ENCODE peak calls at places on chromosomes 2 and 18, in six cellular contexts. O is K562, P is endothelial cell of umbilical vein, K is left ventricle myocardium inferior, I is colonic mucosa, W is hepatocyte. F is an unnamed sample. For H3K36me3, the result is how much of the 10 kb centered on the place peaks cover.

GRCh38 chr18:78926243-78926615 is 53.4 kb upstream of the SALL3 start:
- DNase-seq in P (no peak), I (no peak), O (no peak), W (no peak), K (no peak), F (no peak)

GRCh38 chr18:55878224-55878623 is 290.2 kb upstream of the TCF4 start:
- DNase-seq in O (no peak), P (no peak), I (no peak), K (no peak), W (no peak), F (no peak)

GRCh38 chr2:96157649-96158553 is 12.7 kb upstream of the DUSP2 start:
- DNase-seq in P (no peak), I (no peak), W (no peak), K (no peak), O (peak), F (no peak)

GRCh38 chr2:103208916-103209315 is 447.1 kb downstream of the TMEM182 start:
- DNase-seq in K (no peak), W (no peak), P (no peak), I (no peak), O (no peak), F (no peak)

GRCh38 chr18:57087985-57088384 is 58.9 kb upstream of the BOD1L2 start:
- DNase-seq in W (peak), P (no peak), I (no peak), K (no peak), O (no peak), F (peak)

GRCh38 chr2:80499095-80499494 is 194.5 kb upstream of the LRRTM1 start:
- DNase-seq in O (no peak), K (no peak), W (peak), I (peak), P (no peak), F (peak)

GRCh38 chr18:33446604-33447003 is 6.1 kb upstream of the CCDC178 start:
- DNase-seq in I (no peak), K (no peak), P (no peak), W (no peak), O (no peak), F (peak)

GRCh38 chr2:70703900-70704549 is 64.0 kb downstream of the ADD2 start:
- DNase-seq in W (no peak), P (no peak), I (no peak), K (no peak), O (peak), F (no peak)

GRCh38 chr2:237321746-237322145 is 92.2 kb downstream of the COL6A3 start:
- DNase-seq in O (no peak), W (no peak), P (no peak), I (no peak), K (no peak), F (no peak)

GRCh38 chr2:79935771-79936657 is 368.5 kb downstream of the LRRTM1 start:
- DNase-seq in O (peak), P (peak), W (peak), I (peak), K (peak), F (peak)

GRCh38 chr2:37816036-37816435 is 109.1 kb upstream of the RMDN2 start:
- DNase-seq in I (no peak), W (no peak), P (no peak), O (no peak), K (no peak), F (no peak)

GRCh38 chr2:37812414-37812813 is 112.7 kb upstream of the RMDN2 start:
- DNase-seq in P (no peak), K (no peak), O (no peak), W (no peak), I (no peak), F (no peak)

GRCh38 chr2:37812941-37813730 is 112.0 kb upstream of the RMDN2 start:
- DNase-seq in K (no peak), W (no peak), O (no peak), I (no peak), P (no peak), F (no peak)

GRCh38 chr2:37809525-37809924 is 115.6 kb upstream of the RMDN2 start:
- DNase-seq in I (no peak), O (no peak), K (no peak), P (peak), W (peak), F (peak)

DNA sequence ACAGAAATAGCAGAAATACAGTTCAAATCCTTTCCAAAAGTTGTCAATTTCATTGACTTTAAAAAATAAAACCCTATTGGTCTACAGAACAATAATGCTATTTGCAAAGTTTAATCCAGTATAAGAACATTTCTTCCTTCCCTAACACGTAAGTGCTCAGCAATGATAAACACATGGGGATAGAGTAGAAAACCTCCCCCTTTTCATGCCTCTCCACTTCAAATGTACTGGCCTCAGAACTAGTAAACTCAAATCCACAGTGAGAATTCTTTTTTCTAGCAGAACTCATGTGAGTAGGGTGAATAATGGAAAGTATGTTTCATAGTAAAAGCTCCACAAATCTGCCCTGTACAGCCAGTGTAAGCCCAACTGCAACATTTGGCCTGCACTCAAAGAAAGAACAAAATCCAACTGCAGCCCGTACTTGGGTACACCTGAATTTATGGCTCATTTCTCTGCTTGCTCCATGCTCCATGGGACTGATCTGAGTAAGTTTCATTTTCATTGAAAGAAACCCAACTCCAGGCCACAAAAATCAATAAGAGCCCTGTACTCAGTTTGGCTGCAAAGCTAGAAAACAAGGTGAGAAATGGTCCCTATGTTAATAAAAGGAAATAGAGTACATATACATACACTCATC is 115.0 kb upstream of the RMDN2 start:
- DNase-seq in P (peak), W (no peak), K (no peak), O (no peak), I (no peak), F (no peak)
- H3K4me3 ChIP-seq in P (no peak), W (no peak), K (no peak), O (no peak), I (no peak), F (no peak)

DNA sequence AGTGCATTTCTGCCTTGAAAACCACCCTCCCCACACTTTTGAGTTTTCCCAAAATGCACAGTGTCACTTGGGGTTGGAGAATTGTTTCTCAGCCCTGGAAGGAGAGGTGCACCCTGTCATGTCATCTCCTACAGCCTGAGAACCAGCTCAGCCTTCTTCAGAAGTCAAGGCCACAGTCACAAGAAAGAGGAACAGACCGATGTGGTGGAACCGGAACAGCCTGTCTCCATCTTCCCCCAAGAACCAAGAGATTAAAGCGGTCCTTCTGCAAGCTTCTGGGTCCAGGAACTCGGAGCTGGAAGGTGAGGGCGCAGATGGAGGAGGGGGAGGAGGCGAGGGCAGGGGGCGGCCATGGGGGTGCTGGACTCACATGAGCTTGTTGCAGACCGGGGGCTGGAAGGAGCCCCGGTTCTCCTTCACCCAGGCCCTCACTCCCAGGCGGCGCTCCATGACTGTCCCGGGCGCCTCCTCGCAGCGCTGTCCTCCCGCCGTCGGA is 248 bp downstream of the HAAO start:
- DNase-seq in K (no peak), P (no peak), W (no peak), O (no peak), I (no peak), F (no peak)
- TF ChIP-seq CTCF in K (no peak), P (no peak), W (no peak), O (no peak), I (no peak), F (no peak)

DNA sequence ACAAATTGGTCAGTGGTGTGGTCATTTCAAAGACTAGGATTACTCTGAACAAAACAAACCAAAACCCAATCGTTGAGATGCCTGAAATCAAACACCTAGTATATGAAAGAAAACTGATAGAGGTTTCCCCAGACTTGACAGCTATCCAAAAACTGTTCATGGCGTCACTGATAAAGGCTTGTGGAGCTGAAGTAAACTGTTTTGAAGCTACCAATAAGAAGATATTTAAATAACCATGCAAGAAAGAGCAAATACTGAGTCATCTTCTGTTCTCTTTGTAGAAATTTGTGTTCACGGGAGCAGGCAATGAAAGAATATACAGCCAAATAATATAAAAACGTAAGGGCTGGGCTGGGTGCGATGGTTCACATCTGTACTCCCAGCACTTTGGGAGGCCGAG is 7.5 kb upstream of the COLEC11 start:
- DNase-seq in K (no peak), I (no peak), P (no peak), W (no peak), O (no peak), F (peak)
- H3K36me3 ChIP-seq in K (under half), I (under half), P (under half), W (under half), O (under half), F (under half)

DNA sequence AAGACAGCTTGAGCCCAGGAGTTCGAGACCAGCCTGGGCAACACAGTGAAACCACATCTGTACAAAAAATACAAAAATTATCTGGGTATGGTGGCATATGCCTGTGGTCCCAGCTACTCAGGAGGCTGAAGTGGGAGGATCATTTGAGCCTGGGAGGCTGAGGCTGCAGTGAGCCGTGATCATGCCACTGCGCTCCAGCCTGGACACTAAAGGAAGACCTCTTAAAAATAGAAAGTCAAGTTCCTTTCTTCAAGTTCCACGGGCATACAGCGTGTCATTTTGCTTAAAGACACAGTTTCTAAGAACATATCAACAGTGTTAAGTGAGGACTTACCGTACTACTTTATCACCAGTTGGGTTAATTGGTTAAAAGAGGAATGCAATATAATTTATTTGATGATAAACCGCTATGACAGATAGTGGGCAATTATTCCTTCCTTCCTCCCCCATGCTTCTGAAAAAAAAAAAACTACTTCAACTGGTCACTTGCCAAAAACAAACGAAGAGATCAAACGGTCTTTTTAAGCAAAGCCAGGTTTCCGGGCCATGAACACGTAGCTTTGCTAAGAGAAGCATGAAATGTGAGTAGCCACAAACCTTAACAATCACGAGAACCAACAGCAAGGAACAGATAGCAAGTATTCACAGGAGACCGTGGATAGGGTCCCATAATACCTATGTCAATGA is 21.4 kb downstream of the AP1S3 start:
- DNase-seq in I (no peak), K (no peak), O (no peak), W (no peak), P (peak), F (peak)
- H3K4me3 ChIP-seq in I (no peak), K (no peak), O (no peak), W (no peak), P (no peak), F (no peak)

GRCh38 chr2:1047485-1047884 is 96.8 kb downstream of the SNTG2 start:
- DNase-seq in W (no peak), I (no peak), K (no peak), P (no peak), O (no peak), F (no peak)
- TF ChIP-seq CTCF in W (no peak), I (no peak), K (no peak), P (no peak), O (peak), F (no peak)

DNA sequence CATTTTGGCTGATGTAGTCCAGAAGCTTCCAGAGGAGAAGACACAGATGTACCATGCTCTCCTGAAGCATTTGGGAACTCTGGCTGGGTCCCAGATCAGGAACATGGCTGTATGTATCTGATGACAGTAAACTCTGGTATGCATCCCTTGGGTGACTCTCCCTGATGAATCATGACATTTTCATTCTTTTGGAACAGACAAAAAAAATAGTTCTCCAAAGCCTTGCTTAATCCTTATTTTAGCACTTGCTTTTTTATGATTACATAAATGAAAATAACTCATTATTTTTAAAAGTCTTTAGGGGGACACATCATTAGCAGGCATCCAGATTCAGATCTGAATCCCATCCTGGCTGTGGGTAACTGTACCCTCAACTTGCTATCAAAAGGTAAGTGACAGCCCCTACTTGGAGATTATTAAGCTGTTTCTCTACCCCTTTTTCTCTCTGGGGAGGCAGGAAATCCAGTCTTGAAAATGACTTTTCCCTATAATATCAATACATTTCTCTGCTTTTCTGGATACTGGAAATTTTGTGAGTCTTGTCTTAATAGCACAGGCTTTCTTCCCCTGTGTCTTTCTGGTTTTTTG is 23.3 kb downstream of the AOX1 start:
- DNase-seq in P (no peak), K (no peak), I (no peak), W (no peak), O (no peak), F (peak)
- H3K36me3 ChIP-seq in P (under half), K (under half), I (under half), W (under half), O (under half), F (under half)

DNA sequence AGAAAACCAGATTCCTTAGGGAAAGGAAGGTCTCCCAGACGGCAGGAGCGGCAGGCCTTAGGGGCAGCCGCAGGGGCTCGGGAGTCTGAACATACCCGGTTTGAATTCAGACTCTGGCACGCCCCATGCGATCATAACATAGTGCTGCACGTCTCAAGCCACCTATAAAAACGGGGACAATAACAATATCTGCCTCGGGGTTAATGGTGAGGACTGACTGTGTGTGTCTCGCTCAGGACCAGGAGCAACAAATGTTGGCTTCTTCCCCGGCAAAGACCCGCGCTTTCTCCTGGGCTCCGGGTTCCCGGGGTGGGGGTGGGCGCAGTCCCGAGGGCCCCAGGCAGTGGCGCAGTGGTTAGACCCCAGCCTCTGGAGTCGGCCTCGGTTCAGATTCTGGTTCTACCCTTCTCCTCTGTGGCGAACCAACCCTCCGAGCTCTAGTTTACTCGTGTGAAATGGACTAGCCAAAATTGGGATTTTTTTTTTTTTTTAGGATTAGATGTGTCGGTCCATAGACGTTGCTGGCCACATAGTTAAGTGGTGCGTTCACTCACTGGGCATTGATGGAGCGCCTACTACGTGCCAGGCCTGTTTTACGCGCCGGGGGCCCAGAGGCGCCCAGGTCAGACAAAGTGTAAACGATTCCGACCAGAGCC is 959 bp upstream of the SH3BP4 start:
- DNase-seq in P (peak), O (no peak), K (no peak), W (no peak), I (peak), F (peak)
- H3K4me3 ChIP-seq in P (peak), O (no peak), K (peak), W (peak), I (peak), F (peak)